ENCODE peak calls at places on chromosomes 13 and 19, in six cellular contexts. C is cardiac muscle cell; J is psoas muscle; H is ascending aorta; E is CD4-positive, alpha-beta memory T cell; W is colonic mucosa. S is an unnamed sample. For H3K4me1, the result is how much of the 10 kb centered on the place peaks cover.

GRCh38 chr19:48872182-48872883 is at the start of gene PPP1R15A:
- DNase-seq in C (peak), J (peak), H (peak), E (peak), W (peak), S (peak)

GRCh38 chr13:112545866-112546265 is 42.1 kb downstream of the TUBGCP3 start:
- DNase-seq in C (no peak), J (no peak), H (no peak), E (no peak), W (no peak), S (no peak)

GRCh38 chr13:78131811-78132210 is 213.2 kb upstream of the EDNRB start:
- DNase-seq in C (no peak), J (no peak), H (no peak), E (no peak), W (no peak), S (no peak)

GRCh38 chr19:31572671-31573298 is 223.5 kb upstream of the TSHZ3 start:
- DNase-seq in C (no peak), J (no peak), H (no peak), E (no peak), W (no peak), S (no peak)

GRCh38 chr13:112951674-112952371 is 17.2 kb upstream of the MCF2L start:
- DNase-seq in C (no peak), J (no peak), H (no peak), E (no peak), W (no peak), S (no peak)

GRCh38 chr19:46955114-46955812 is 64.4 kb upstream of the NPAS1 start:
- DNase-seq in C (no peak), J (no peak), H (no peak), E (peak), W (no peak), S (no peak)

GRCh38 chr13:38418286-38418685 is 68.6 kb downstream of the UFM1 start:
- DNase-seq in C (no peak), J (no peak), H (no peak), E (no peak), W (no peak), S (no peak)

GRCh38 chr19:40245506-40246128 is 19.1 kb upstream of the CCNP start:
- DNase-seq in C (no peak), J (no peak), H (no peak), E (no peak), W (no peak), S (no peak)

GRCh38 chr13:97322740-97323342 is 100.7 kb downstream of the MBNL2 start:
- DNase-seq in C (no peak), J (no peak), H (no peak), E (no peak), W (no peak), S (no peak)

GRCh38 chr19:18656337-18657086 is 19.7 kb downstream of the KLHL26 start:
- DNase-seq in C (no peak), J (no peak), H (no peak), E (no peak), W (no peak), S (peak)

GRCh38 chr19:18651738-18652137 is 14.9 kb downstream of the KLHL26 start:
- DNase-seq in C (no peak), J (no peak), H (no peak), E (no peak), W (no peak), S (no peak)

GRCh38 chr19:18653853-18654252 is 17.0 kb downstream of the KLHL26 start:
- DNase-seq in C (no peak), J (no peak), H (no peak), E (no peak), W (no peak), S (no peak)

GRCh38 chr19:18655173-18655844 is 18.5 kb downstream of the KLHL26 start:
- DNase-seq in C (no peak), J (no peak), H (no peak), E (no peak), W (no peak), S (no peak)

DNA sequence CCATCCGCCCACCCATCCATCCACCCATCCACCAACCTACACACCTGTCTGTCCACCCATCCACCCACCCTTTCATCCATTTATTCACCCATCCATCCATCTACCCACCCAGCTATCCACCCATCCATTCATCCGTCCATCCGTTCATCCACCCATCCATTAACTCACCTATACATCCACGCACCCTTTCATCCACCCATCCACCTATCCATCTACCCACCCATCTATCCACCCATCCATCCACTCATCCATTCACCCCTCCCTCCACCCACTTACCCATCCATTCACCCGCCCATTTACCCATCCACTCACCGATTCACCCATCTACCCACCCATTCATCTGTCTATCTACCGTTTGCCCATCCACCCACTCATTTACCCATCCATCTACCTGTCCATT is 17.6 kb downstream of the KLHL26 start:
- DNase-seq in C (no peak), J (no peak), H (no peak), E (no peak), W (no peak), S (no peak)
- H3K4me1 ChIP-seq in C (under half), J (under half), H (under half), E (under half), W (under half), S (under half)

GRCh38 chr19:13190781-13191540 is 40.8 kb downstream of the IER2 start:
- DNase-seq in C (peak), J (no peak), H (no peak), E (no peak), W (peak), S (peak)
- H3K27ac ChIP-seq in C (no peak), J (no peak), H (no peak), E (no peak), W (peak), S (no peak)

GRCh38 chr19:55018216-55018615 is 19.8 kb downstream of the GP6 start:
- DNase-seq in C (no peak), J (no peak), H (no peak), E (no peak), W (no peak), S (no peak)
- H3K4me3 ChIP-seq in C (no peak), J (no peak), H (no peak), E (no peak), W (no peak), S (no peak)

GRCh38 chr19:14413765-14414171 is 5.4 kb downstream of the DDX39A start:
- DNase-seq in C (no peak), J (no peak), H (no peak), E (no peak), W (no peak), S (no peak)

GRCh38 chr19:14418743-14419037 is 451 bp downstream of the DDX39A start:
- DNase-seq in C (no peak), J (no peak), H (no peak), E (no peak), W (no peak), S (no peak)

GRCh38 chr19:14413355-14413754 is 5.8 kb downstream of the DDX39A start:
- DNase-seq in C (no peak), J (no peak), H (no peak), E (no peak), W (no peak), S (no peak)

GRCh38 chr19:14419038-14419813 is at the start of gene DDX39A:
- DNase-seq in C (peak), J (peak), H (peak), E (peak), W (peak), S (peak)

DNA sequence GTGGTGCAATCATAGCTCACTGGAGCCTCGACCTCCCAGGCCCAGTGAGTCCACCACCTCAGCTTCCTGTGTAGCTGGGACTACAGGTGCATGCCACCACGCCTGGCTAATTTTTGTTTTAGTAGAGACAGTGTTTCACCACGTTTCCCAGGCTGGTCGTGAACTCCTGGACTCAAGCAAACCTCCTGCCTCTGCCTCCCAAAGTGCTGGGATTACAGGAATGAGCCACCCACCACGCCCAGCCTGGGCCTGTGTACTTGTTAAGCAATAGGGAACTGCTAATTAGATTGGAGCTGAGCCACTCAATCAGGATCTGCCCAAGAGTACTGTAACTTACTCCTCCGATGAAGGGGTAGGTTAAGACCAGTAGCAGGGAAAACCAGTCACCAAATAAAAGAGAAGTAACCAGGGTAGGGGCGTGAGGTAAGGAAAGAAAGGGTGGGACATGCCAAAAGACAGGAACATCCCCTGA is 2.4 kb downstream of the DDX39A start:
- DNase-seq in C (no peak), J (no peak), H (no peak), E (no peak), W (peak), S (no peak)
- H3K4me1 ChIP-seq in C (under half), J (under half), H (under half), E (half or more), W (under half), S (under half)